ENCODE peak calls at places on chromosomes 3 and 15, in eight cellular contexts. L, C, V, Z, R, D, A and B are unnamed samples.

GRCh38 chr15:91214675-91215590 is 114.9 kb downstream of the SV2B start:
- DNase-seq in L (no peak), R (no peak), Z (no peak), A (no peak), D (no peak), V (no peak), C (no peak), B (no peak)

GRCh38 chr3:197444793-197445403 is 110.9 kb downstream of the BDH1 start:
- DNase-seq in C (no peak), V (no peak), D (no peak), A (no peak), R (no peak), L (no peak), Z (peak), B (no peak)

GRCh38 chr15:76360416-76360815 is 23.8 kb downstream of the ISL2 start:
- DNase-seq in A (no peak), C (no peak), D (no peak), V (no peak), Z (no peak), L (no peak), R (no peak), B (no peak)

GRCh38 chr3:153350420-153350819 is 188.4 kb downstream of the RAP2B start:
- DNase-seq in Z (no peak), C (peak), A (no peak), V (peak), L (no peak), D (peak), R (no peak), B (no peak)

GRCh38 chr3:108103971-108104797 is 13.4 kb upstream of the CD47 start:
- DNase-seq in V (no peak), C (peak), D (no peak), Z (no peak), A (no peak), L (no peak), R (no peak), B (peak)

GRCh38 chr15:50735156-50735555 is 30.4 kb downstream of the SPPL2A start:
- DNase-seq in D (no peak), Z (no peak), A (no peak), C (no peak), R (no peak), V (no peak), L (no peak), B (no peak)

GRCh38 chr15:30033763-30034162 is 49.0 kb upstream of the GOLGA8J start:
- DNase-seq in R (no peak), D (no peak), C (no peak), L (no peak), V (no peak), Z (no peak), A (no peak), B (no peak)

GRCh38 chr15:73602992-73603391 is 30.2 kb downstream of the NPTN start:
- DNase-seq in R (no peak), A (no peak), Z (no peak), C (no peak), D (no peak), V (no peak), L (no peak), B (no peak)

GRCh38 chr3:27146786-27147185 is 222.4 kb downstream of the NEK10 start:
- DNase-seq in V (no peak), A (no peak), Z (no peak), R (no peak), D (no peak), C (no peak), L (no peak), B (no peak)

GRCh38 chr3:136251511-136251910 is 1.4 kb downstream of the PCCB start:
- DNase-seq in L (no peak), Z (no peak), V (no peak), A (no peak), D (no peak), R (no peak), C (no peak), B (no peak)

DNA sequence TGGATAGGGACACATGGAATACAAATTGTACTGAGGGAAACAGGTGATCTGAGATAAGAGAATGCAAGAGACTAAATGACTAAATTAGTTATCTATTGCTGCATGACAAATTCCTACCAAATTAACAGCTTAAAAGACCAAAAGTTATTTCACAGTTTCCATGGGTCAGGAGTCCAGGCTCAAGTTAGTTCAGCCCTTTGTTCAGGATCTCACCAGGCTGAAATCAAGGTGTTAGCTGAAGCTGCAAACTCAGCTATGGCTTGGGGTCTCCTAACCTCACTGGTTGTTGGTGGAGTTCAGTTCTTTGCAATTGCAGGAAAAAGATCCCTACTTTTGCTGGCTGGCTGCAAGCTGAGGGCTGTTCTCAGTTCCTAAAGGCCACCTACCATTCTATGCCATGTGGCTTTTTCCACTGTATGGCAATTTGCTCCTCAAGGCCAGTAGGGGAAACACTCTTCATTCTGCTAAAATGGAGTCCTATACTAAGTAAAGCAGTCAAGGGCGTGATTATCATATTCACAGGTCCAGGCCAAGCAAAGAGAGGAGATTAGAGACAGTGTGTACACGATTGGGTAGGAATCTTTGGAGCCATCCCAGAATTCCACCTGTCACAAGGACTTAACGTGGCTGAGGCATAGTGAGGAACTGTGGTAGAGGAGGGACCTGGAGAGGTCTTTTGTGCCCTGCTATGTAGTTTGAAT is 53.7 kb downstream of the THRB start:
- DNase-seq in D (no peak), C (no peak), L (no peak), Z (no peak), V (no peak), A (no peak), R (no peak), B (no peak)
- TF ChIP-seq CTCF in D (no peak), C (no peak), L (no peak), Z (no peak), V (no peak), A (no peak), R (no peak), B (no peak)

GRCh38 chr3:55946574-55947160 is 459.6 kb upstream of the WNT5A start:
- DNase-seq in V (no peak), L (no peak), A (no peak), C (no peak), R (no peak), Z (no peak), D (no peak), B (no peak)

GRCh38 chr3:55947406-55947805 is 460.3 kb upstream of the WNT5A start:
- DNase-seq in C (no peak), D (no peak), R (no peak), V (no peak), A (no peak), Z (no peak), L (no peak), B (no peak)

GRCh38 chr3:55955891-55956477 is 468.9 kb upstream of the WNT5A start:
- DNase-seq in A (no peak), Z (no peak), D (no peak), V (no peak), R (no peak), C (no peak), L (no peak), B (no peak)

GRCh38 chr3:55951371-55951770 is 464.3 kb upstream of the WNT5A start:
- DNase-seq in D (no peak), V (no peak), R (no peak), A (no peak), Z (no peak), C (no peak), L (no peak), B (no peak)
- TF ChIP-seq CTCF in D (no peak), V (no peak), R (no peak), A (no peak), Z (no peak), C (no peak), L (no peak), B (no peak)

DNA sequence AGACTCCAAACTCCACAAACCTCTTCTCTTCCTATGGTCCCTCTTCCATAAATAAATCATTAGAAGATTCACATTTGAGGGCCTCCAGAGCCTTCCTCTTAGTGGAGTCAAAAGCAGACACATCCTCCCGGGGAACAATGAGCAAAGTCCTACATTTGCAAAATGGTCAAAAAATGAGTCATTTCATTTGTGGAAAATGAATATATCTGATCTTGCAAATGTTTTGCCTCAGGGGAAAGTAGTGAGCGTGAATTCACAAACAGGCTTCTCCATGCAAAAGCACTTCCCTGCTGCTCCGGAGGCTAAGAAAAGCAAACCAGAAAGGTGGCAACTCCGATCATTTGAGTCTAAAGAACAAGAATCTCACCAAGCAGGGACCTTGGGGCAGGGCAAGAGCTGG is 86.7 kb upstream of the IQSEC1 start:
- DNase-seq in R (no peak), L (no peak), C (no peak), V (peak), Z (no peak), D (no peak), A (no peak), B (no peak)
- TF ChIP-seq CTCF in R (no peak), L (no peak), C (no peak), V (no peak), Z (no peak), D (no peak), A (no peak), B (no peak)

GRCh38 chr3:55583475-55583874 is 96.4 kb upstream of the WNT5A start:
- DNase-seq in D (no peak), R (no peak), Z (no peak), A (no peak), L (no peak), C (no peak), V (no peak), B (no peak)

GRCh38 chr3:55587476-55587875 is 100.4 kb upstream of the WNT5A start:
- DNase-seq in D (no peak), R (no peak), A (no peak), V (no peak), Z (no peak), L (no peak), C (no peak), B (no peak)

GRCh38 chr3:55584030-55584429 is 96.9 kb upstream of the WNT5A start:
- DNase-seq in C (no peak), L (no peak), D (no peak), V (no peak), R (no peak), A (no peak), Z (no peak), B (no peak)

GRCh38 chr3:55584716-55585368 is 97.7 kb upstream of the WNT5A start:
- DNase-seq in D (no peak), Z (no peak), V (no peak), R (no peak), A (no peak), C (no peak), L (no peak), B (no peak)

DNA sequence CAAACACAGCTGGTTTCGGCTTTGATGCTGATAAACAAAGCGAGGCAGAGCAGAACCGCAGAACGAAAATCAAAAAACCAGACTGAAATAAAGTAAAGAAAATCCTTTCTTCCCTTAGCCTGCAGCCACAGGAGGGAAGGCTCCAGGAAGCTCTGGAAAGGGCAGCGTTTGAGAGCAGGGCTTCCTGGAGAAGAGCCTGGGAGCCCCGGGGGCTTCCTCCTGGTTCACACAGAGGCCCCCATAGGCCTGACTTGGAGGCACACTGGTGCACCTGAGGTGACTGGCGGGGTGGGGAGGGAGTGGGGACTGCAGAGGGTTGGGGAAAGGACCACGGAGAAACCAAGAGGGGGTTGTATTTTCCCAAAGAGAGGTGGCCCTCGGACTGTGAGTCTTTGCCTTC is 98.8 kb upstream of the WNT5A start:
- DNase-seq in A (no peak), R (no peak), D (no peak), Z (no peak), L (no peak), C (no peak), V (no peak), B (no peak)
- TF ChIP-seq CTCF in A (no peak), R (no peak), D (no peak), Z (no peak), L (no peak), C (no peak), V (no peak), B (no peak)

DNA sequence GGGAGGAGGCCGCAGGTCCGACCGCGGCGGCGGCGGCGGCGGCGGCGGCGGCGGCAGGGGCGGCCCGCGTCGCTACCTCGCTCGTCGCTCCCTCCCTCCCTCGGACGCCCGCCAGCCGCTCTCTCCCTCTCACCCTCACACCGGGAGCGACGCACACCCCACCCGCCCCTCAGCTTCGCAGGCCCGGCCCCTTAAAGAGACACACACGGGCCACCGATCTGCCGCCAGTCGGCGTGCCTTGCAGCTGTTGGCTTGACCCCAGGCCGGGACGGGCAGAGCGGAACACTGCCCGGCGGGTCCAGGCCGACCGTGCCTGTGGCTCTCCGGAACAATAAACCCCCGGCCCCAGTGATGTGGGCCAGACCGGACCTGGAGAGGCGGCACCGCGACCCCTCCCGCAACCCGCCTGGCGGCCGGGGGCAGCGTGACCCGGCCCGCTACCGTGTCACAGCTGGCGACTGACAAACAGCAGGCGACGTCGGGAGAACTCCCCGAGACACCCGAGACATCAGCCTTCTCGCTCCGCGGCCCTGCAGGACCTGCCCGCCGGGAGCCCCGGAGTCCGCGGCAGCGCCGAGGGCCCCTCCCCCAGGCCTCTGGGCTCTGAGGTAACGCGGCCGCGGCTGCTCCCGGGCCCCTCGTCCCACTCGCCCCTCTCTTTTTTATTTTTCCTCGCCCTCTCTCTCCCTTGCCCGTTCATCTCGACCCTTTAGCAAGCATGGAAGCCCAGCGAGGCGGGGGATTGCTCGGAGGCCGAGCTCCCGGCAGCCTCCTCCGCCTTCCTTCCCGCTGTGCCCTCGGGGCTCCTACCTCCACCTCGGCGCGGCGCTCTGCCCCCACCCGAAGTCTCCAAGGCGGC is at the start of gene SETD2:
- DNase-seq in Z (peak), V (peak), D (peak), L (peak), C (peak), R (peak), A (peak), B (peak)
- TF ChIP-seq CTCF in Z (peak), V (peak), D (peak), L (no peak), C (peak), R (peak), A (peak), B (no peak)

GRCh38 chr3:73868688-73869315 is 244.1 kb upstream of the PDZRN3 start:
- DNase-seq in D (peak), L (no peak), V (peak), R (peak), A (no peak), Z (no peak), C (peak), B (no peak)
- TF ChIP-seq CTCF in D (peak), L (peak), V (peak), R (peak), A (peak), Z (peak), C (peak), B (no peak)